ENCODE peak calls at places on chromosomes 12 and 14, in four cellular contexts. C, A, Y and I are unnamed samples.
A peak's percentile ranks its signal among the peaks of the same experiment; 100 is the strongest.

GRCh38 chr14:36823651-36824050 is 162.0 kb downstream of the PAX9 start:
- DNase-seq in C (no peak), A (no peak), Y (no peak), I (no peak)

GRCh38 chr14:40417777-40418401 is 985.7 kb upstream of the FBXO33 start:
- DNase-seq in Y (no peak), C (no peak), A (no peak), I (no peak)

GRCh38 chr12:120013659-120014380 is 24.8 kb downstream of the BICDL1 start:
- DNase-seq in C (no peak), A (peak; percentile 32), Y (no peak), I (no peak)

GRCh38 chr12:92955997-92956663 is 27.0 kb upstream of the EEA1 start:
- DNase-seq in Y (no peak), C (no peak), A (no peak), I (no peak)

GRCh38 chr12:121538699-121539061 is 42.1 kb downstream of the KDM2B start:
- DNase-seq in A (no peak), Y (no peak), C (no peak), I (no peak)

GRCh38 chr12:69851976-69852375 is 26.9 kb downstream of the MYRFL start:
- DNase-seq in C (no peak), A (no peak), Y (no peak), I (no peak)

GRCh38 chr12:48958049-48958388 is 732 bp upstream of the ARF3 start:
- DNase-seq in A (no peak), C (no peak), Y (no peak), I (no peak)

GRCh38 chr12:116317986-116318737 is 40.7 kb upstream of the MED13L start:
- DNase-seq in C (no peak), A (no peak), Y (no peak), I (no peak)

GRCh38 chr14:66379116-66379515 is 107.1 kb upstream of the CCDC196 start:
- DNase-seq in C (peak; percentile 66), A (no peak), Y (no peak), I (no peak)

GRCh38 chr12:101010881-101011280 is 199.2 kb downstream of the SLC5A8 start:
- DNase-seq in C (no peak), A (no peak), Y (no peak), I (no peak)

GRCh38 chr14:29558516-29558915 is 369.1 kb downstream of the PRKD1 start:
- DNase-seq in C (no peak), Y (no peak), A (no peak), I (no peak)

GRCh38 chr12:124557518-124558223 is 9.7 kb downstream of the NCOR2 start:
- DNase-seq in Y (no peak), C (no peak), A (no peak), I (no peak)

GRCh38 chr12:131928080-131928764 is 854 bp upstream of the PUS1 start:
- DNase-seq in C (no peak), Y (no peak), A (no peak), I (no peak)

GRCh38 chr14:84535491-84535890 is 994.5 kb upstream of the FLRT2 start:
- DNase-seq in C (no peak), Y (no peak), A (no peak), I (no peak)

GRCh38 chr12:6469609-6470374 is 685 bp downstream of the VAMP1 start:
- DNase-seq in C (no peak), A (no peak), Y (no peak), I (no peak)

GRCh38 chr12:68048648-68049297 is 59.5 kb downstream of the IFNG-AS1 start:
- DNase-seq in C (no peak), Y (no peak), A (no peak), I (no peak)

GRCh38 chr12:50842637-50843493 is at the start of gene TMPRSS12:
- DNase-seq in A (no peak), C (peak; percentile 33), Y (no peak), I (no peak)

GRCh38 chr12:121245031-121245430 is 35.1 kb downstream of the P2RX4 start:
- DNase-seq in C (no peak), A (no peak), Y (no peak), I (no peak)

GRCh38 chr14:58430156-58430555 is 2.6 kb downstream of the KIAA0586 start:
- DNase-seq in C (no peak), A (no peak), Y (no peak), I (no peak)

GRCh38 chr14:58639842-58640484 is 2.2 kb downstream of the DACT1 start:
- DNase-seq in C (peak; percentile 45), Y (no peak), A (no peak), I (peak; percentile 74)

GRCh38 chr14:89164168-89165074 is 252.6 kb downstream of the FOXN3 start:
- DNase-seq in A (no peak), Y (no peak), C (no peak), I (no peak)

GRCh38 chr12:53391667-53392244 is 11.8 kb downstream of the SP1 start:
- DNase-seq in C (no peak), Y (no peak), A (no peak), I (no peak)

GRCh38 chr14:77036484-77037337 is 8.2 kb upstream of the IRF2BPL start:
- DNase-seq in Y (no peak), C (no peak), A (no peak), I (no peak)

GRCh38 chr12:49693931-49694439 is 13.2 kb downstream of the FMNL3 start:
- DNase-seq in C (no peak), A (no peak), Y (no peak), I (no peak)

GRCh38 chr12:102474438-102475064 is 5.8 kb downstream of the IGF1 start:
- DNase-seq in C (no peak), A (no peak), Y (no peak), I (no peak)